ENCODE peak calls at places on chromosomes 11 and 22, in ten cellular contexts. D is upper lobe of right lung; K is pancreas; W is fibroblast of lung; M is testis; N is naive thymus-derived CD4-positive, alpha-beta T cell; P is thoracic aorta; H is kidney; Q is uterus; S is GM23338. L is an unnamed sample. For H3K4me1, the result is how much of the 10 kb centered on the place peaks cover.

GRCh38 chr11:45615182-45615792 is 50.1 kb downstream of the CHST1 start:
- DNase-seq in D (no peak), K (no peak), W (no peak), M (no peak), N (no peak), P (no peak), H (no peak), Q (no peak), S (peak), L (no peak)

GRCh38 chr11:2529173-2529572 is 84.4 kb downstream of the KCNQ1 start:
- DNase-seq in D (no peak), K (no peak), W (no peak), M (no peak), N (no peak), P (no peak), H (no peak), Q (peak), S (no peak), L (no peak)

GRCh38 chr11:130204703-130205095 is 45.1 kb downstream of the ST14 start:
- DNase-seq in D (peak), K (no peak), W (no peak), M (no peak), N (no peak), P (no peak), H (peak), Q (no peak), S (no peak), L (no peak)

GRCh38 chr11:15276616-15277015 is 161.9 kb downstream of the INSC start:
- DNase-seq in D (no peak), K (no peak), W (no peak), M (no peak), N (no peak), P (no peak), H (no peak), Q (no peak), S (peak), L (no peak)

GRCh38 chr11:57644748-57645715 is 4.7 kb downstream of the YPEL4 start:
- DNase-seq in D (peak), K (peak), W (peak), M (peak), N (peak), P (peak), H (peak), Q (peak), S (peak), L (no peak)

GRCh38 chr11:73977856-73978519 is 4.7 kb downstream of the UCP2 start:
- DNase-seq in D (no peak), K (no peak), W (no peak), M (no peak), N (no peak), P (no peak), H (peak), Q (no peak), S (no peak), L (no peak)

GRCh38 chr11:119236891-119237290 is 30.8 kb downstream of the CBL start:
- DNase-seq in D (no peak), K (no peak), W (peak), M (no peak), N (no peak), P (no peak), H (no peak), Q (no peak), S (no peak), L (no peak)

GRCh38 chr11:2296913-2297622 is 4.7 kb downstream of the C11orf21 start:
- DNase-seq in D (peak), K (no peak), W (no peak), M (peak), N (no peak), P (no peak), H (peak), Q (no peak), S (no peak), L (no peak)

GRCh38 chr11:18527512-18527911 is 770 bp upstream of the TSG101 start:
- DNase-seq in D (no peak), K (no peak), W (peak), M (no peak), N (no peak), P (no peak), H (no peak), Q (no peak), S (no peak), L (peak)

GRCh38 chr11:101487775-101488174 is 96.0 kb downstream of the TRPC6 start:
- DNase-seq in D (no peak), K (no peak), W (peak), M (no peak), N (no peak), P (no peak), H (no peak), Q (no peak), S (no peak), L (no peak)

GRCh38 chr11:8403310-8403709 is 139.6 kb upstream of the LMO1 start:
- DNase-seq in D (no peak), K (no peak), W (peak), M (no peak), N (no peak), P (no peak), H (no peak), Q (no peak), S (no peak), L (no peak)

GRCh38 chr11:69353696-69354544 is 60.0 kb downstream of the MYEOV start:
- DNase-seq in D (no peak), K (no peak), W (no peak), M (no peak), N (no peak), P (no peak), H (no peak), Q (no peak), S (peak), L (no peak)

GRCh38 chr11:638616-639323 is 1.7 kb downstream of the DRD4 start:
- DNase-seq in D (no peak), K (no peak), W (peak), M (no peak), N (no peak), P (no peak), H (no peak), Q (no peak), S (peak), L (no peak)

GRCh38 chr11:117828641-117829368 is 4.3 kb upstream of the FXYD2 start:
- DNase-seq in D (peak), K (no peak), W (peak), M (peak), N (no peak), P (peak), H (peak), Q (peak), S (no peak), L (no peak)

GRCh38 chr22:46050916-46051614 is 74.1 kb upstream of the WNT7B start:
- DNase-seq in D (peak), K (peak), W (no peak), M (peak), N (no peak), P (no peak), H (peak), Q (peak), S (no peak), L (no peak)

GRCh38 chr11:84673753-84674152 is 953.4 kb downstream of the DLG2 start:
- DNase-seq in D (no peak), K (no peak), W (peak), M (no peak), N (no peak), P (no peak), H (no peak), Q (no peak), S (peak), L (no peak)

GRCh38 chr22:38348751-38349496 is 31.7 kb upstream of the CSNK1E start:
- DNase-seq in D (peak), K (no peak), W (no peak), M (no peak), N (no peak), P (no peak), H (peak), Q (no peak), S (no peak), L (no peak)

GRCh38 chr11:84012171-84012826 is 726.1 kb upstream of the CCDC90B start:
- DNase-seq in D (no peak), K (no peak), W (no peak), M (no peak), N (no peak), P (no peak), H (no peak), Q (no peak), S (no peak), L (no peak)

GRCh38 chr11:12430351-12430750 is 53.0 kb downstream of the PARVA start:
- DNase-seq in D (no peak), K (no peak), W (peak), M (no peak), N (no peak), P (no peak), H (no peak), Q (no peak), S (no peak), L (no peak)

GRCh38 chr22:44116755-44117684 is 63.7 kb upstream of the PARVG start:
- DNase-seq in D (no peak), K (no peak), W (no peak), M (no peak), N (no peak), P (no peak), H (peak), Q (no peak), S (no peak), L (no peak)

GRCh38 chr11:70467196-70468085 is 69.1 kb downstream of the CTTN start:
- DNase-seq in D (peak), K (peak), W (no peak), M (peak), N (no peak), P (peak), H (no peak), Q (peak), S (peak), L (peak)

GRCh38 chr11:10934293-10934850 is 76.5 kb upstream of the ZBED5 start:
- DNase-seq in D (no peak), K (no peak), W (no peak), M (no peak), N (no peak), P (no peak), H (no peak), Q (no peak), S (no peak), L (no peak)

GRCh38 chr11:62671604-62672528 is at the start of the genes LBHD1 and UQCC3:
- DNase-seq in D (peak), K (peak), W (peak), M (peak), N (peak), P (no peak), H (peak), Q (peak), S (peak), L (no peak)

GRCh38 chr11:44952082-44952481 is 1.4 kb upstream of the TP53I11 start:
- DNase-seq in D (no peak), K (no peak), W (no peak), M (no peak), N (no peak), P (no peak), H (no peak), Q (no peak), S (no peak), L (no peak)

GRCh38 chr22:43295173-43295572 is 48.0 kb downstream of the SCUBE1 start:
- DNase-seq in D (no peak), K (no peak), W (no peak), M (no peak), N (no peak), P (no peak), H (no peak), Q (no peak), S (no peak), L (no peak)

GRCh38 chr11:117295438-117296137 is 4.4 kb downstream of the BACE1-AS start:
- DNase-seq in D (no peak), K (peak), W (no peak), M (peak), N (no peak), P (no peak), H (no peak), Q (no peak), S (no peak), L (no peak)

GRCh38 chr11:78504708-78505107 is 70.0 kb downstream of the NARS2 start:
- DNase-seq in D (no peak), K (no peak), W (no peak), M (no peak), N (no peak), P (no peak), H (no peak), Q (no peak), S (no peak), L (no peak)

GRCh38 chr11:16981651-16982194 is 32.5 kb downstream of the PLEKHA7 start:
- DNase-seq in D (no peak), K (peak), W (peak), M (peak), N (no peak), P (no peak), H (peak), Q (no peak), S (peak), L (no peak)

GRCh38 chr22:42800731-42801536 is 56.1 kb downstream of the ARFGAP3 start:
- DNase-seq in D (no peak), K (no peak), W (no peak), M (peak), N (no peak), P (no peak), H (no peak), Q (no peak), S (no peak), L (no peak)

GRCh38 chr22:32723632-32724031 is 77.9 kb upstream of the TIMP3 start:
- DNase-seq in D (peak), K (no peak), W (peak), M (peak), N (peak), P (no peak), H (peak), Q (peak), S (no peak), L (no peak)

GRCh38 chr22:46934746-46935491 is 172.5 kb downstream of the TBC1D22A start:
- DNase-seq in D (no peak), K (peak), W (peak), M (no peak), N (no peak), P (no peak), H (no peak), Q (no peak), S (no peak), L (peak)

GRCh38 chr11:101707477-101707876 is 123.7 kb upstream of the TRPC6 start:
- DNase-seq in D (no peak), K (no peak), W (no peak), M (no peak), N (no peak), P (no peak), H (no peak), Q (no peak), S (no peak), L (no peak)

GRCh38 chr11:57116654-57117053 is 65.1 kb upstream of the LRRC55 start:
- DNase-seq in D (no peak), K (peak), W (peak), M (peak), N (no peak), P (no peak), H (no peak), Q (no peak), S (peak), L (peak)

GRCh38 chr11:2745511-2745910 is 45.7 kb upstream of the KCNQ1OT1 start:
- DNase-seq in D (peak), K (no peak), W (no peak), M (no peak), N (no peak), P (no peak), H (peak), Q (no peak), S (no peak), L (no peak)

GRCh38 chr11:57406337-57406904 is 16.0 kb upstream of the PRG2 start:
- DNase-seq in D (no peak), K (no peak), W (peak), M (no peak), N (no peak), P (no peak), H (no peak), Q (peak), S (no peak), L (no peak)

GRCh38 chr11:124896821-124897391 is 759 bp downstream of the ROBO4 start:
- DNase-seq in D (no peak), K (no peak), W (no peak), M (peak), N (no peak), P (no peak), H (no peak), Q (no peak), S (no peak), L (no peak)
- H3K4me1 ChIP-seq in D (under half), K (under half), W (under half), M (under half), N (under half), P (under half), H (under half), Q (under half), S (under half), L (under half)

GRCh38 chr22:37202001-37202555 is 10.2 kb downstream of the SSTR3 start:
- DNase-seq in D (peak), K (no peak), W (no peak), M (no peak), N (no peak), P (no peak), H (peak), Q (no peak), S (no peak), L (no peak)
- H3K4me1 ChIP-seq in D (under half), K (under half), W (under half), M (under half), N (under half), P (under half), H (under half), Q (under half), S (under half), L (under half)

DNA sequence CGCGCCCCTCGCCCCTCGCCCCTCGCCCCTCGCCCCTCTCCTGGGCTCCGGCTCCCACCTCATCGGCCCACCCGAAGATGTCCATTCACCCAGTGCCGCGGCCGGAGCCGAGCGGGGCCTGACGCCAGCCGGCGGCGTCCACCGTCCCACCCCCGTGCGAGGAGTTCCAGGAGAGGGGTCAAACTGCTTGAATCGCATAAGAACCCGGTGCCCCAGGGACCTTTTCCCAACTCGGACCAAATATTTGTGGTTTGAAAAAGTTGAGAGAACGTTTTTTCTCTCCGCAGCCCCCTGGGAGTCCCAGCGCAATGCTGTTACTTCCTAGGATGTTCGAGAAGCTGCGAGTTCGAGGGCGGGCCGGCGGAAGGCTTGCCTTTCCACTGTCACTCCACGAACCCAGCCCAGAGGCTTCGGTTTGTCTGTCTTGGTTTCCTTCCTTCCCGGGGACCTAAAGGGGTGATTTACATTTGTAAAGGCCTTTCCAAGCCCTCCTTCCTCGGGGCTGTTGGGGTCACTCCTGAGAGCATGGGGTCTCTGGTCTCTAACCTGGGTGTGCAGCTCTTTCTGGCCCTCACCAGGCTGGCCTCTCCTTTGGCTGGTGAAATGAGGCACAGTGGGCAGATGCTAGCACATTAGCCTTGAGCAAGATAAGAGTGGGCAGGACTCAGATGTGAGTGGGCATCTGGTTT is 38.0 kb downstream of the ETS1 start:
- DNase-seq in D (no peak), K (peak), W (no peak), M (peak), N (no peak), P (no peak), H (peak), Q (peak), S (peak), L (no peak)
- H3K4me1 ChIP-seq in D (under half), K (under half), W (under half), M (under half), N (under half), P (under half), H (under half), Q (under half), S (under half), L (under half)

DNA sequence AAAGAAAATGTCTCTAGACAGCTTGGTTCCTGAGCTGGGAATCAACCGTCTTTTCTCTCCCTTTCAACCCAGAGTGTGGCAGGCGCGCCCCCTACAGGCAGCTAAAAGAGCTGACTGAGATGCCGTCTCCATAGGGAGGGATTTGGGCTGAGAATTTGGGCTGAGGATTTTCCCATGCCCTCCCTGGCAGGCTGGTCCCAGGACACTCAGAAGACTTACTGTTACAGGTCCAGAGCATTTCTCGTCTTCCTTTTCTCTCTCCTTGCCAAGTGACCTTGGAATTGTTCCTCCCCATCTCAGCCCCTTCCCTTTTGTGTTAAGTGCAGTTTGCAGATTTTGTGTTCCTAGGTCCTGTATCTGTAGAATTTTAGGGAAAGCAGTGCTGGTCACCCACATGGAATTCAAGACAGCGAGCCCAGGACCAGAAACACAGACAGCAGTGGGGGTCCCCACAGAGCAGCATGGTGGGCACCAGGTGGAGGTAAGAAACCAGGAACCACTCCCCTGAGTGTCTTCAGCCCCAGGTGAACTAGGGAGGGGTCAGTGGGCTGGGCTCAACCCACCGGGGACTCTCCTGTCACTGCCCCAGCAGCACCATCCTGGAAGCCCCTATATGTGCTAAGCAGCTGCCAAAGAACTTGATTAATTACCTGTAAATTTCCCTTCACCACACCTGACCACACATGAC is 9.9 kb upstream of the IGLL5 start:
- DNase-seq in D (peak), K (peak), W (peak), M (peak), N (peak), P (no peak), H (peak), Q (no peak), S (peak), L (no peak)
- H3K4me1 ChIP-seq in D (under half), K (under half), W (under half), M (under half), N (under half), P (under half), H (under half), Q (under half), S (under half), L (under half)

GRCh38 chr22:20138868-20139267 is 7.3 kb downstream of the ZDHHC8 start:
- DNase-seq in D (no peak), K (no peak), W (no peak), M (peak), N (no peak), P (no peak), H (no peak), Q (no peak), S (no peak), L (no peak)

GRCh38 chr22:20141186-20142077 is 9.4 kb downstream of the CCDC188 start:
- DNase-seq in D (no peak), K (no peak), W (peak), M (no peak), N (no peak), P (no peak), H (no peak), Q (no peak), S (no peak), L (no peak)

GRCh38 chr22:20140521-20140964 is 8.9 kb downstream of the ZDHHC8 start:
- DNase-seq in D (no peak), K (no peak), W (no peak), M (no peak), N (no peak), P (no peak), H (no peak), Q (no peak), S (no peak), L (no peak)

GRCh38 chr22:20139391-20140106 is 7.9 kb downstream of the ZDHHC8 start:
- DNase-seq in D (no peak), K (no peak), W (no peak), M (no peak), N (no peak), P (no peak), H (no peak), Q (no peak), S (no peak), L (no peak)

DNA sequence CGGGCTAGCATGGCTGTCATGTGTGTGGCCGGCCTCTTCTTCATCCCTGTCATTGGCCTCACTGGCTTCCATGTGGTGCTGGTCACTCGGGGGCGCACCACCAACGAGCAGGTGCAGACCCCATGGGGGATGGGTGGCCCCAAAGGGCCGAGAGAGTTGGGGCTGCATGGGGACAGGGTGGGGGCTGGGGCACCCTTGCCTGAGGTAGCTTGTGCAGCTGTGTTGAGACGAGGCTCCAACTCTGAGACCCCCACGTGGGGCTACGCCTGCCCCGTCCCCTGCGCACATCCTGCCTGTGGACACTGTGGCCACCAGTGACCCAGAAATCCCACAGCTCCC is 8.5 kb downstream of the ZDHHC8 start:
- DNase-seq in D (no peak), K (no peak), W (no peak), M (no peak), N (no peak), P (no peak), H (no peak), Q (no peak), S (no peak), L (no peak)
- H3K4me1 ChIP-seq in D (under half), K (under half), W (under half), M (under half), N (under half), P (under half), H (under half), Q (under half), S (under half), L (under half)